ENCODE peak calls at places on chromosomes 7 and 10, in seven cellular contexts. C, R, L, H, W, Y and E are unnamed samples.

GRCh38 chr7:7504910-7505704 is 30.6 kb downstream of the COL28A1 start:
- DNase-seq in W (no peak), L (no peak), Y (no peak), H (no peak), C (no peak), R (no peak), E (no peak)

GRCh38 chr10:93462881-93463280 is 19.3 kb downstream of the MYOF start:
- DNase-seq in Y (no peak), C (peak; percentile 9), W (peak; percentile 54), R (no peak), H (no peak), L (no peak), E (no peak)

GRCh38 chr7:128029405-128029995 is 1.7 kb downstream of the LRRC4 start:
- DNase-seq in Y (no peak), H (no peak), C (no peak), W (no peak), L (no peak), R (no peak), E (no peak)

GRCh38 chr10:131196176-131196885 is 115.2 kb downstream of the TCERG1L start:
- DNase-seq in R (no peak), H (no peak), C (no peak), Y (no peak), L (no peak), W (no peak), E (no peak)

GRCh38 chr7:116223598-116223997 is 13.3 kb downstream of the TES start:
- DNase-seq in H (no peak), W (no peak), Y (no peak), L (no peak), C (no peak), R (no peak), E (no peak)

GRCh38 chr7:151341357-151342101 is at the start of gene NUB1:
- DNase-seq in H (peak; percentile 94), R (peak; percentile 52), C (peak; percentile 88), W (peak; percentile 74), Y (peak; percentile 98), L (peak; percentile 94), E (peak; percentile 45)

GRCh38 chr10:117663750-117664149 is 121.2 kb downstream of the EMX2 start:
- DNase-seq in R (peak; percentile 41), L (no peak), Y (no peak), H (no peak), C (no peak), W (peak; percentile 28), E (no peak)

GRCh38 chr7:127962589-127963361 is 68.5 kb downstream of the LRRC4 start:
- DNase-seq in Y (no peak), W (no peak), L (no peak), C (no peak), R (no peak), H (no peak), E (no peak)

GRCh38 chr7:29946428-29947186 is 43.0 kb downstream of the SCRN1 start:
- DNase-seq in W (no peak), H (no peak), L (no peak), R (no peak), Y (no peak), C (no peak), E (peak; percentile 25)

GRCh38 chr7:47601119-47601880 is 19.4 kb upstream of the TNS3 start:
- DNase-seq in R (no peak), Y (no peak), H (no peak), C (no peak), L (no peak), W (peak; percentile 96), E (no peak)

GRCh38 chr7:52863667-52864066 is 171.8 kb upstream of the POM121L12 start:
- DNase-seq in H (no peak), R (no peak), C (no peak), Y (no peak), L (no peak), W (no peak), E (no peak)

GRCh38 chr10:123614888-123615287 is 51.3 kb upstream of the GPR26 start:
- DNase-seq in H (peak; percentile 24), W (peak; percentile 7), L (peak; percentile 61), C (peak; percentile 21), Y (peak; percentile 83), R (no peak), E (peak; percentile 82)

GRCh38 chr10:121648078-121648477 is 49.8 kb upstream of the FGFR2 start:
- DNase-seq in Y (no peak), R (no peak), C (no peak), H (no peak), W (no peak), L (no peak), E (no peak)

GRCh38 chr10:71554671-71555070 is 158.0 kb downstream of the CDH23 start:
- DNase-seq in L (no peak), W (no peak), R (no peak), C (no peak), H (no peak), Y (no peak), E (no peak)

GRCh38 chr7:155380221-155380861 is 77.6 kb upstream of the EN2 start:
- DNase-seq in C (peak; percentile 45), L (peak; percentile 74), R (peak; percentile 51), W (peak; percentile 54), Y (no peak), H (peak; percentile 51), E (peak; percentile 52)

GRCh38 chr7:23277359-23277989 is 21.7 kb upstream of the MALSU1 start:
- DNase-seq in Y (no peak), H (no peak), R (peak; percentile 63), C (peak; percentile 57), W (peak; percentile 75), L (peak; percentile 72), E (no peak)

GRCh38 chr10:90321132-90321816 is 536.6 kb downstream of the HTR7 start:
- DNase-seq in C (no peak), W (peak; percentile 71), H (no peak), Y (no peak), R (no peak), L (no peak), E (no peak)

GRCh38 chr10:72274730-72275350 is 1.1 kb downstream of the DDIT4 start:
- DNase-seq in L (peak; percentile 36), Y (peak; percentile 91), C (peak; percentile 77), W (peak; percentile 59), R (no peak), H (peak; percentile 70), E (no peak)

GRCh38 chr7:142934056-142934455 is 510 bp upstream of the TRPV5 start:
- DNase-seq in R (no peak), Y (no peak), W (no peak), H (no peak), L (no peak), C (no peak), E (no peak)

GRCh38 chr7:36360244-36360643 is 29.4 kb upstream of the ANLN start:
- DNase-seq in L (no peak), W (no peak), R (no peak), Y (no peak), H (no peak), C (no peak), E (peak; percentile 37)

GRCh38 chr10:96295475-96295874 is 8.8 kb upstream of the DNTT start:
- DNase-seq in H (no peak), R (no peak), C (no peak), W (no peak), L (no peak), Y (no peak), E (no peak)

GRCh38 chr10:96288151-96288621 is 16.0 kb upstream of the DNTT start:
- DNase-seq in H (no peak), C (no peak), Y (no peak), W (no peak), L (peak; percentile 46), R (no peak), E (no peak)

GRCh38 chr10:96290368-96291133 is 13.7 kb upstream of the DNTT start:
- DNase-seq in W (no peak), R (no peak), Y (no peak), C (no peak), H (no peak), L (no peak), E (no peak)

GRCh38 chr10:96289218-96289910 is 14.9 kb upstream of the DNTT start:
- DNase-seq in R (no peak), C (no peak), H (no peak), Y (no peak), L (no peak), W (no peak), E (no peak)

DNA sequence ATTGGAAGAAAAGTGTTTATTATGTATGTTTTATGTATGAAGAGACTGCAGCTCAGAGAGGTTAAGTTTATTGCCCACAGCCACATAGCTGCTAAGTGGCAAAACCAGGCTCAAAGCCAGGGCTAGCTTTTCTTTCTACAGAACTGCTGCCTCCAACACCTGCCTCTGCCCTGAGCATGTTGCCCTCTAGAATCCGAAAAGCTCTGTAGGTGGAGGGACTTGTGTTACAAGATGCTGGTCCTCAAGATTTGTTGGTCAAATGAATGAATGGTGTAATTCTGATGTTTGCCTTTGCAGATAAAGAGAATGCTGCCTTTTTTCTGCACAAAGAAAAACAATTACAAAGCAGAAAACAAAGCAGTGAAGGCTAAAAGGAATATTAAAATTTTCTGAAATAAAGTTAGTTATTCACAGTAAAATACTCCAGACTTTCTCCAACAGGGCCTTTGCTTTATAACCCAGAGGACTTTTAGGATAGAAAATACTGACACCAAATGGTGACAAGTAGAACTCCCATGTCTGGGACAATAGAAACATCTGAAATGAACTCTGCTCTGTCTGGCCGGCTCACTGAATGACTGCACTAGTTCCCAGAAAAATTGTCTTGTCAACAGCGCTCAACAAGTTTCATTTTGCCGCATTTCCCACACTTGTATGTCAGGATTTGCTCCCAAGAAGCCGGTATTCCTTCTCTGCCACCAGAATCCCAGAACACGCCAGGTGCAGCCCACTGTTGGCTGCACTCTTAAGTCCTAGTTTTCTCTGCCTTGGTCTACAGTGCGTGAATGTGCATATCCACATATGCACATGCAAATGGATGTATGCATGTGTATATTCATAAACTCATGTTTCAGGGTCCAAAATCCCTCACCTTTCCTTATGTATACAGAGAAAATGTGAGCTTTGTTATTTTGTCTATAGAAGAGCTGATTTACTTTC is 11.0 kb upstream of the DNTT start:
- DNase-seq in W (peak; percentile 46), R (peak; percentile 22), H (no peak), L (peak; percentile 77), C (peak; percentile 22), Y (no peak), E (no peak)
- H3K4me1 ChIP-seq in W (no peaks in the 10 kb centered on the region), R (no peaks in the 10 kb centered on the region), H (no peaks in the 10 kb centered on the region), L (peaks cover 43% of the 10 kb centered on the region), C (no peaks in the 10 kb centered on the region), Y (peaks cover under 1% of the 10 kb centered on the region), E (peaks cover 2% of the 10 kb centered on the region)

DNA sequence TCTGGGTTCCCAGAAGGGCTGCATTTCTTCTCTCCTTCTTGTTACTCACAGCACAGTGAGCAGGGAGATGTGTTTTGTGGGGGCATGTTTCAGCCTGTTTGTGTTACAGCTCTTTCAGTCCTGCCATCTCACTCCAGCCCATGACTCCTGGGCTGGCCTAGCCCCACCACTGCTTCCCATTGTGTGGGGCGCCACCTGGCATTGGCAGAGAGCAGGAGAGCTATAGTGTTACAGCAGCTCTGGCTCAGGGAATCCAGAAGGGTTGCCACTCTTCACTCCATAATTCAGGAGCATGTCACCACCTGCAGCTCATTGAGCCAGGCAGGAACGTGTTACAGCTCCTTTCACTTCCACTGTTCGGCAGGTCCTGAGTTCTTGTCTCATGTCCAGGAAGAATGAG is 30.0 kb downstream of the CLDN12 start:
- DNase-seq in Y (no peak), H (no peak), R (no peak), C (no peak), L (no peak), W (no peak), E (no peak)
- H3K4me3 ChIP-seq in Y (no peak overlapping the region), H (no peak overlapping the region), R (no peak overlapping the region), C (no peak overlapping the region), L (no peak overlapping the region), W (no peak overlapping the region), E (no peak overlapping the region)

GRCh38 chr7:140229101-140229525 is 52.3 kb upstream of the KDM7A start:
- DNase-seq in L (no peak), H (no peak), W (no peak), R (no peak), C (peak; percentile 40), Y (no peak), E (no peak)
- H3K27me3 ChIP-seq in L (peaks cover 39% of the 10 kb centered on the region), H (no peaks in the 10 kb centered on the region), W (peaks cover 42% of the 10 kb centered on the region), R (peaks cover 2% of the 10 kb centered on the region), C (no peaks in the 10 kb centered on the region), Y (no peaks in the 10 kb centered on the region), E (no peaks in the 10 kb centered on the region)

GRCh38 chr10:3427316-3427715 is 254.7 kb upstream of the PITRM1 start:
- DNase-seq in C (no peak), R (no peak), W (peak; percentile 36), Y (no peak), H (no peak), L (no peak), E (no peak)
- H3K4me1 ChIP-seq in C (no peaks in the 10 kb centered on the region), R (no peaks in the 10 kb centered on the region), W (peaks cover 14% of the 10 kb centered on the region), Y (peaks cover 1% of the 10 kb centered on the region), H (no peaks in the 10 kb centered on the region), L (no peaks in the 10 kb centered on the region), E (no peaks in the 10 kb centered on the region)